ENCODE peak calls at places on chromosomes 12 and 14, in ten cellular contexts. S is COR-L47; Z is T-helper 1 cell; H is AG04449; E is EH; U is RWPE1; P is foreskin keratinocyte; F is activated CD4-positive, alpha-beta T cell treated with anti-CD3 and anti-CD28 coated beads, Interleukin-2, amount 50 U/mL, for 1 hour; J is stimulated activated naive CD8-positive, alpha-beta T cell treated with anti-CD3 and anti-CD28 coated beads, Interleukin-15, Interleukin-2, amounts not matched to agents 100 U/mL and 50 U/mL, for 24 hours; T is Daoy. I is an unnamed sample.

GRCh38 chr12:84730561-84731162 is 181.9 kb downstream of the SLC6A15 start:
- DNase-seq in S (no peak), Z (no peak), H (no peak), E (no peak), U (no peak), P (no peak), F (no peak), J (no peak), T (no peak), I (no peak)

GRCh38 chr14:84445486-84445885 is 1084.5 kb upstream of the FLRT2 start:
- DNase-seq in S (no peak), Z (no peak), H (no peak), E (no peak), U (no peak), P (no peak), F (no peak), J (no peak), T (no peak), I (no peak)

GRCh38 chr14:21025374-21026151 is 702 bp upstream of the NDRG2 start:
- DNase-seq in S (no peak), Z (no peak), H (no peak), E (no peak), U (no peak), P (no peak), F (no peak), J (no peak), T (peak; percentile 16), I (no peak)

GRCh38 chr14:22908601-22909000 is 10.3 kb downstream of the RBM23 start:
- DNase-seq in S (no peak), Z (no peak), H (no peak), E (no peak), U (no peak), P (no peak), F (no peak), J (no peak), T (no peak), I (no peak)

GRCh38 chr14:65040666-65041433 is 54.2 kb downstream of the FNTB start:
- DNase-seq in S (no peak), Z (no peak), H (no peak), E (no peak), U (no peak), P (no peak), F (no peak), J (no peak), T (no peak), I (no peak)

GRCh38 chr12:11731455-11731854 is 82.0 kb downstream of the ETV6 start:
- DNase-seq in S (no peak), Z (peak; percentile 25), H (no peak), E (peak; percentile 74), U (peak; percentile 26), P (no peak), F (no peak), J (no peak), T (peak; percentile 30), I (no peak)

GRCh38 chr12:62917939-62918338 is 17.0 kb downstream of the PPM1H start:
- DNase-seq in S (no peak), Z (no peak), H (no peak), E (peak; percentile 40), U (no peak), P (no peak), F (no peak), J (no peak), T (peak; percentile 31), I (no peak)

GRCh38 chr12:30880061-30880460 is 46.5 kb upstream of the TSPAN11 start:
- DNase-seq in S (no peak), Z (no peak), H (no peak), E (no peak), U (no peak), P (no peak), F (no peak), J (no peak), T (no peak), I (no peak)

GRCh38 chr12:93970892-93971688 is 177.3 kb upstream of the PLXNC1 start:
- DNase-seq in S (no peak), Z (no peak), H (no peak), E (peak; percentile 68), U (no peak), P (no peak), F (no peak), J (no peak), T (no peak), I (no peak)

GRCh38 chr12:76637807-76638206 is 78.2 kb upstream of the OSBPL8 start:
- DNase-seq in S (no peak), Z (no peak), H (no peak), E (peak; percentile 72), U (peak; percentile 63), P (peak; percentile 77), F (no peak), J (no peak), T (no peak), I (no peak)

GRCh38 chr12:78191611-78192010 is 360.9 kb downstream of the NAV3 start:
- DNase-seq in S (no peak), Z (no peak), H (no peak), E (peak; percentile 27), U (no peak), P (no peak), F (no peak), J (no peak), T (no peak), I (no peak)

GRCh38 chr14:20546877-20547276 is 14.0 kb downstream of the RNASE9 start:
- DNase-seq in S (no peak), Z (no peak), H (no peak), E (no peak), U (no peak), P (no peak), F (no peak), J (no peak), T (no peak), I (no peak)

GRCh38 chr12:99707883-99708282 is 60.3 kb downstream of the GARIN6 start:
- DNase-seq in S (no peak), Z (no peak), H (no peak), E (no peak), U (no peak), P (no peak), F (no peak), J (no peak), T (no peak), I (no peak)

GRCh38 chr12:108645686-108646596 is 12.2 kb upstream of the SELPLG start:
- DNase-seq in S (no peak), Z (no peak), H (no peak), E (no peak), U (no peak), P (no peak), F (no peak), J (no peak), T (no peak), I (no peak)

GRCh38 chr14:47270715-47271114 is 404.7 kb downstream of the MDGA2 start:
- DNase-seq in S (no peak), Z (no peak), H (no peak), E (no peak), U (no peak), P (no peak), F (no peak), J (no peak), T (no peak), I (no peak)

GRCh38 chr12:79344855-79345840 is 345.6 kb downstream of the PAWR start:
- DNase-seq in S (peak; percentile 43), Z (no peak), H (no peak), E (peak; percentile 33), U (peak; percentile 48), P (no peak), F (no peak), J (peak; percentile 6), T (peak; percentile 53), I (no peak)

GRCh38 chr12:73186272-73186671 is 914.1 kb downstream of the TRHDE start:
- DNase-seq in S (no peak), Z (no peak), H (no peak), E (no peak), U (no peak), P (no peak), F (no peak), J (no peak), T (no peak), I (no peak)

I was measured in T follicular helper cell.